ENCODE peak calls at places on chromosomes 11 and 22, in seven cellular contexts. D is HepG2, V is HCT116, J is T47D, H is H1, U is K562, O is GM12878. R is an unnamed sample.

GRCh38 chr11:125343732-125344131 is 152.3 kb downstream of the FEZ1 start:
- DNase-seq in D (no peak), V (no peak), J (no peak), H (no peak), U (no peak), O (no peak), R (no peak)

GRCh38 chr22:28728002-28728401 is 13.6 kb downstream of the CHEK2 start:
- DNase-seq in D (no peak), V (no peak), J (no peak), H (no peak), U (no peak), O (no peak), R (no peak)

GRCh38 chr11:92329644-92330043 is 105.0 kb downstream of the FAT3 start:
- DNase-seq in D (no peak), V (no peak), J (peak; percentile 26), H (no peak), U (no peak), O (no peak), R (no peak)

GRCh38 chr11:693415-693831 is 1.6 kb downstream of the DEAF1 start:
- DNase-seq in D (no peak), V (no peak), J (peak; percentile 54), H (no peak), U (no peak), O (no peak), R (no peak)

GRCh38 chr11:88384678-88385015 is 47.1 kb upstream of the CTSC start:
- DNase-seq in D (no peak), V (no peak), J (peak; percentile 30), H (no peak), U (no peak), O (no peak), R (no peak)

GRCh38 chr11:13140028-13140870 is 131.1 kb downstream of the RASSF10 start:
- DNase-seq in D (peak; percentile 100), V (no peak), J (no peak), H (no peak), U (no peak), O (peak; percentile 57), R (no peak)

GRCh38 chr22:50225200-50225969 is 19.4 kb downstream of the TUBGCP6 start:
- DNase-seq in D (peak; percentile 44), V (no peak), J (no peak), H (no peak), U (no peak), O (no peak), R (no peak)

GRCh38 chr11:5043385-5043784 is 2.9 kb upstream of the OR52J3 start:
- DNase-seq in D (no peak), V (no peak), J (no peak), H (no peak), U (no peak), O (no peak), R (no peak)

GRCh38 chr11:113313601-113314000 is 782 bp upstream of the TTC12 start:
- DNase-seq in D (no peak), V (no peak), J (peak; percentile 18), H (no peak), U (no peak), O (no peak), R (no peak)

GRCh38 chr11:134524876-134525845 is 113.1 kb upstream of the B3GAT1 start:
- DNase-seq in D (no peak), V (no peak), J (no peak), H (no peak), U (no peak), O (no peak), R (no peak)

GRCh38 chr22:48414662-48415061 is 1413.0 kb downstream of the BRD1 start:
- DNase-seq in D (no peak), V (no peak), J (no peak), H (no peak), U (no peak), O (no peak), R (no peak)

GRCh38 chr11:123238297-123238696 is 43.2 kb upstream of the CLMP start:
- DNase-seq in D (no peak), V (no peak), J (no peak), H (no peak), U (no peak), O (no peak), R (no peak)

GRCh38 chr11:9250139-9250582 is 15.0 kb downstream of the DENND5A start:
- DNase-seq in D (no peak), V (no peak), J (no peak), H (no peak), U (no peak), O (peak; percentile 77), R (no peak)

GRCh38 chr22:24433868-24434471 is 6.6 kb downstream of the ADORA2A start:
- DNase-seq in D (no peak), V (no peak), J (no peak), H (no peak), U (no peak), O (peak; percentile 90), R (peak; percentile 18)

GRCh38 chr11:122663764-122664163 is 8.2 kb downstream of the UBASH3B start:
- DNase-seq in D (no peak), V (no peak), J (no peak), H (no peak), U (no peak), O (no peak), R (no peak)

GRCh38 chr11:19347911-19348310 is 107.2 kb upstream of the E2F8 start:
- DNase-seq in D (no peak), V (no peak), J (no peak), H (no peak), U (no peak), O (no peak), R (no peak)

GRCh38 chr11:105344938-105345337 is 205.4 kb upstream of the CARD18 start:
- DNase-seq in D (no peak), V (no peak), J (no peak), H (no peak), U (no peak), O (no peak), R (no peak)

GRCh38 chr11:73366953-73367352 is 9.2 kb upstream of the RELT start:
- DNase-seq in D (no peak), V (no peak), J (no peak), H (no peak), U (no peak), O (no peak), R (no peak)

GRCh38 chr11:73365352-73366264 is 10.6 kb upstream of the RELT start:
- DNase-seq in D (no peak), V (no peak), J (no peak), H (no peak), U (no peak), O (no peak), R (no peak)

GRCh38 chr11:73367482-73368024 is 8.6 kb upstream of the RELT start:
- DNase-seq in D (no peak), V (no peak), J (no peak), H (no peak), U (no peak), O (no peak), R (no peak)

GRCh38 chr11:73363147-73363546 is 13.1 kb upstream of the RELT start:
- DNase-seq in D (no peak), V (no peak), J (no peak), H (no peak), U (no peak), O (no peak), R (no peak)

DNA sequence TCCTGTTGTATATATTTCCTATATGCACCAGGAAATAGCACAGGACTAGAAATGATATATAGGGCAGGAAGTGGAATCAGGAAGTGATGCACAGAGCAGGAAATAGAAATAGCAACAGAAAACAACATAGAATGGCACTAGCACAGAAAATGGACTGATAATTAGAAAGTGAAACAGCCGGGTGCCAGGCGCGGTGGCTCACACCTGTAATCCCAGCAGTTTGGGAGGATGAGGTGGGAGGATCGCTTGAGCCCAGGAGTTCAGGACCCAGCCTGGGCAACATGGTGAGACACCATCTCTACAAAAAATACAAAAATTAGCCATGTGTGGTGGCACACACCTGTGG is 10.0 kb upstream of the RELT start:
- DNase-seq in D (no peak), V (no peak), J (no peak), H (no peak), U (no peak), O (no peak), R (no peak)
- TF ChIP-seq JUND in D (no peak), V (no peak), J (no peak), H (no peak), U (no peak), O (no peak), R (no peak)

GRCh38 chr22:38177926-38178604 is 3.6 kb downstream of the PLA2G6 start:
- DNase-seq in D (peak; percentile 94), V (peak; percentile 82), J (peak; percentile 92), H (no peak), U (peak; percentile 22), O (no peak), R (no peak)
- TF ChIP-seq JUND in D (peak; percentile 100), V (peak; percentile 98), J (peak; percentile 91), H (peak; percentile 78), U (peak; percentile 97), O (no peak), R (peak; percentile 64)

GRCh38 chr11:33936745-33937612 is 45.1 kb upstream of the LMO2 start:
- DNase-seq in D (no peak), V (no peak), J (no peak), H (no peak), U (peak; percentile 67), O (no peak), R (no peak)
- TF ChIP-seq JUND in D (no peak), V (no peak), J (no peak), H (no peak), U (peak; percentile 71), O (no peak), R (no peak)

GRCh38 chr11:47391711-47392432 is 13.5 kb upstream of the SPI1 start:
- DNase-seq in D (no peak), V (no peak), J (no peak), H (no peak), U (no peak), O (no peak), R (peak; percentile 15)

GRCh38 chr11:47392546-47393162 is 14.3 kb upstream of the SPI1 start:
- DNase-seq in D (no peak), V (no peak), J (no peak), H (no peak), U (no peak), O (no peak), R (no peak)

GRCh38 chr11:47394050-47394321 is 14.4 kb upstream of the SLC39A13 start:
- DNase-seq in D (no peak), V (no peak), J (no peak), H (no peak), U (no peak), O (no peak), R (no peak)

GRCh38 chr11:47394322-47395224 is 13.8 kb upstream of the SLC39A13 start:
- DNase-seq in D (peak; percentile 38), V (no peak), J (no peak), H (no peak), U (peak; percentile 67), O (no peak), R (no peak)

DNA sequence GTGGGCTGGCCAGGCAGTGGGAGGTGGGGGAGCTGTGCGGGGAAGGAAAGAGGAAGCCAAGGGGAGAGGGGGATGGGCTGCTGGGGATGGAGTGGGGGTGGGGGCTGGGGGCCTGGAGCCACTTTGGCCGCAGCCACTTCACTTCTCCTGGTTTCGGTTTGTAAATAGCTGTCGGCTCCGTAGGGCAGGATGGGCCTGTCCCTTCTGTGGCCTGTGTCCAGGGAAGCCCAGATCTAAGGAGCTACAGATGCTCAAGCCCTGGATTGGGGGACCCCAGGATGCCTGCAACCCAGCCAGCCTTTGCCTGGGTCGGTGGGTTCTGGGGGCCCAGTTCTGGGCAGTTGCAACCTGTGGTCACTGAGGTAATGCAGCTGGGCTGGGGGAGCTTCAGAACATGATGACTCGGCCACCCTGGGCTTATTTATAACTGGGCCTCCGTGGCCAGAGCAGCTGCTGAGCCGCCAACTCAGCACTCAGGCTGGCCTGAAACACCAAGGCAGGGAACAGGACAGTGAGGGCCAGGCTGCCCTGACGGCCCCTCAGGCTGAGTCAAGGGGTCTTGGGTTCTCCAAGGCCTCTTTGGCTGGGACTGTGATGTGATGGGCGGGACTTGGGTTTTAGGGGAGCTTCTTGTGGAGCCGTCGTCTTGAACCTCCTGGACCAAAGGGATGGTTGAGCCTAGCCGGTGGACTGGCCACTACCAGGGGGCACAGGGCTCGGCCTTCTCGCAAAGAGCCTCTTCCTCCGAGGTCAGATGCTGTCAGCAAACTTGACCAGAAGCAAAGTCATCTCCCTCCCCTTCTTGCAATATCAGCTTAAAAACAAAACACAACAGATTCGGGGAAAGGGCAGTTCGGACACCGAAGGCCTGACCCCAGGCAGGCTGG is 15.0 kb upstream of the SLC39A13 start:
- DNase-seq in D (no peak), V (no peak), J (no peak), H (no peak), U (peak; percentile 54), O (no peak), R (no peak)
- TF ChIP-seq JUND in D (no peak), V (no peak), J (no peak), H (no peak), U (peak; percentile 4), O (no peak), R (no peak)

R was measured in SK-N-SH.